ENCODE peak calls at places on chromosome 4, in four cellular contexts. E is WTC11, Z is K562, U is HepG2. G is an unnamed sample.

GRCh38 chr4:8016527-8016926 is 76.9 kb upstream of the AFAP1 start:
- DNase-seq in E (no peak), Z (peak; percentile 33), U (no peak), G (no peak)

GRCh38 chr4:57094482-57095223 is 15.5 kb downstream of the IGFBP7 start:
- DNase-seq in E (no peak), Z (no peak), U (no peak), G (no peak)

GRCh38 chr4:138611017-138611416 is 368.9 kb upstream of the SLC7A11 start:
- DNase-seq in E (no peak), Z (no peak), U (no peak), G (no peak)

GRCh38 chr4:20196476-20196875 is 55.2 kb upstream of the SLIT2 start:
- DNase-seq in E (no peak), Z (no peak), U (no peak), G (no peak)

GRCh38 chr4:141637565-141637964 is 1.2 kb downstream of the IL15 start:
- DNase-seq in E (no peak), Z (no peak), U (no peak), G (no peak)

GRCh38 chr4:173505924-173506779 is 23.9 kb downstream of the HAND2 start:
- DNase-seq in E (peak; percentile 84), Z (peak; percentile 67), U (peak; percentile 21), G (peak; percentile 57)

GRCh38 chr4:1248262-1249147 is at the start of gene CTBP1:
- DNase-seq in E (peak; percentile 68), Z (peak; percentile 86), U (peak; percentile 51), G (peak; percentile 81)

GRCh38 chr4:82043081-82043808 is 330.5 kb downstream of the HNRNPD start:
- DNase-seq in E (peak; percentile 21), Z (peak; percentile 24), U (peak; percentile 81), G (no peak)

GRCh38 chr4:61204353-61204752 is 4.2 kb downstream of the ADGRL3 start:
- DNase-seq in E (no peak), Z (no peak), U (peak; percentile 51), G (no peak)

GRCh38 chr4:168503652-168504362 is 7.0 kb downstream of the PALLD start:
- DNase-seq in E (no peak), Z (no peak), U (no peak), G (no peak)

GRCh38 chr4:6011686-6012085 is 6.5 kb downstream of the C4orf50 start:
- DNase-seq in E (no peak), Z (no peak), U (no peak), G (no peak)

GRCh38 chr4:7719354-7720174 is 220.1 kb downstream of the AFAP1 start:
- DNase-seq in E (peak; percentile 90), Z (peak; percentile 58), U (peak; percentile 29), G (peak; percentile 78)

GRCh38 chr4:185567828-185568442 is 32.6 kb upstream of the PDLIM3 start:
- DNase-seq in E (no peak), Z (no peak), U (peak; percentile 80), G (no peak)

GRCh38 chr4:173272987-173273386 is 61.2 kb downstream of the HMGB2 start:
- DNase-seq in E (no peak), Z (no peak), U (no peak), G (no peak)

GRCh38 chr4:142801966-142802365 is 44.1 kb downstream of the INPP4B start:
- DNase-seq in E (no peak), Z (no peak), U (no peak), G (no peak)

GRCh38 chr4:6259886-6260285 is 9.8 kb upstream of the WFS1 start:
- DNase-seq in E (no peak), Z (no peak), U (no peak), G (no peak)

GRCh38 chr4:124079174-124079780 is 633.3 kb downstream of the ANKRD50 start:
- DNase-seq in E (no peak), Z (no peak), U (no peak), G (no peak)

GRCh38 chr4:131603705-131604104 is 1545.4 kb upstream of the PCDH10 start:
- DNase-seq in E (no peak), Z (no peak), U (no peak), G (no peak)

GRCh38 chr4:163484906-163485305 is 9.6 kb upstream of the TMA16 start:
- DNase-seq in E (peak; percentile 72), Z (peak; percentile 82), U (peak; percentile 41), G (peak; percentile 49)

GRCh38 chr4:173934933-173935620 is 348.4 kb downstream of the FBXO8 start:
- DNase-seq in E (no peak), Z (no peak), U (no peak), G (no peak)

GRCh38 chr4:14096406-14096965 is 469.0 kb upstream of the BOD1L1 start:
- DNase-seq in E (no peak), Z (no peak), U (no peak), G (no peak)

GRCh38 chr4:75344915-75345314 is 169.3 kb downstream of the RCHY1 start:
- DNase-seq in E (no peak), Z (no peak), U (no peak), G (peak; percentile 4)

GRCh38 chr4:3294401-3295241 is 1.8 kb downstream of the RGS12 start:
- DNase-seq in E (no peak), Z (no peak), U (no peak), G (no peak)

GRCh38 chr4:26624042-26624441 is 40.2 kb downstream of the TBC1D19 start:
- DNase-seq in E (no peak), Z (no peak), U (no peak), G (no peak)

GRCh38 chr4:156971623-156972369 is at the start of gene PDGFC:
- DNase-seq in E (peak; percentile 86), Z (peak; percentile 1), U (peak; percentile 63), G (peak; percentile 55)

GRCh38 chr4:88900432-88900831 is 156.6 kb downstream of the FAM13A start:
- DNase-seq in E (no peak), Z (no peak), U (no peak), G (no peak)
- TF ChIP-seq NR3C1 in E (no peak), Z (no peak), U (no peak), G (no peak)

GRCh38 chr4:54098375-54098774 is 1.6 kb upstream of the GSX2 start:
- DNase-seq in E (no peak), Z (no peak), U (no peak), G (no peak)

GRCh38 chr4:54099959-54100606 is at the start of gene GSX2:
- DNase-seq in E (peak; percentile 40), Z (no peak), U (no peak), G (no peak)

GRCh38 chr4:54101190-54102041 is 1.5 kb downstream of the GSX2 start:
- DNase-seq in E (peak; percentile 37), Z (no peak), U (no peak), G (no peak)

GRCh38 chr4:54100607-54101189 is 735 bp downstream of the GSX2 start:
- DNase-seq in E (no peak), Z (no peak), U (no peak), G (no peak)

GRCh38 chr4:54099287-54099958 is 540 bp upstream of the GSX2 start:
- DNase-seq in E (peak; percentile 36), Z (no peak), U (no peak), G (no peak)
- TF ChIP-seq NR3C1 in E (no peak), Z (no peak), U (no peak), G (no peak)

DNA sequence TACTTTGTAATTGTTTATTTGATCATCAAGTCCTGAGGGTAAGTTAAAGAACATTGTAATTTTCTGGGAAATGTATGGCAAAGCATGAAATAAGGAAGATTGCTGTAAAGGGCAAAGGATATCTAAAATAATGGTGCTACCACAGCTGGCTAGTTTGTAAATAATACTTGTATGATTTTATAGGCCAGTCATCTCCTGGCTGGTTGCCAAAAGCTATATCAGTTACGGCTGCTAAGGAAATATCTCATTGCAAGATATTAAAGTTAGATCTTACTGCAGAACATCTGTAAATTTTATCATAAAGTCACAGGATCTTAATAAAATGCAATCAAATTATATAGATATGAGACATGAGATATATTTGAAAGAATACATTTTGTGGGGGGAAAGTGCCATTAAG is 150.8 kb upstream of the CXCL13 start:
- DNase-seq in E (no peak), Z (no peak), U (no peak), G (no peak)
- TF ChIP-seq NR3C1 in E (no peak), Z (no peak), U (no peak), G (no peak)

DNA sequence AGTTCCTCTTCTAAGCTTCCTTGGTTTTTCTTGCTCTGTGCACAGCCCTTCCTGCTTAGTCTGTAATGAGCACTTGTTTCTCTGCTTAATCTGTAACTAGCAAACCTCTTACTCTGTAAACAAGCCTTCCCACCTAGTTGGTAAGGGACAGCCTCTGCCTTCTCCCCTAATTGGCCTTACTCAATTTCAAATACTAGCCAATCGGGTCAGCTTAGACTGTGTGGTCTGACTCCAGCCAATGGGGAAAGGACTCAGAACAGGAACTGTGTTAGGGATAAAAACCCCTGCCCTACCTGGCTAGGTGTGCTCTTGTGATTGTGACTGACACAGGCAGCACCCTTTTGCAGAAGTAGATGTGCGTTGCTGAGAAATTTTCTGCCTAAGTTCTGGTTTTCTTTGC is 136.5 kb upstream of the AADAT start:
- DNase-seq in E (no peak), Z (no peak), U (no peak), G (no peak)
- TF ChIP-seq NR3C1 in E (no peak), Z (no peak), U (no peak), G (no peak)

GRCh38 chr4:183659919-183660318 is 826 bp downstream of the TRAPPC11 start:
- DNase-seq in E (no peak), Z (peak; percentile 24), U (no peak), G (no peak)
- TF ChIP-seq NR3C1 in E (no peak), Z (no peak), U (no peak), G (no peak)

G was measured in A549.